ENCODE peak calls at places on chromosomes 6 and 20, in four cellular contexts. C is GM12878, A is H1, I is HepG2. M is an unnamed sample.

GRCh38 chr20:61925555-61926252 is 140.0 kb downstream of the TAF4 start:
- DNase-seq in C (no peak), A (no peak), I (no peak), M (no peak)

GRCh38 chr20:57092112-57092899 is 174.1 kb downstream of the BMP7 start:
- DNase-seq in C (peak), A (peak), I (peak), M (peak)

GRCh38 chr6:91626935-91627334 is 1040.1 kb upstream of the MAP3K7 start:
- DNase-seq in C (no peak), A (no peak), I (no peak), M (no peak)

GRCh38 chr6:27562027-27562410 is 89.1 kb upstream of the ZNF184 start:
- DNase-seq in C (no peak), A (no peak), I (no peak), M (no peak)

GRCh38 chr6:130906736-130907381 is 79.7 kb downstream of the SMLR1 start:
- DNase-seq in C (no peak), A (no peak), I (no peak), M (no peak)

GRCh38 chr6:33271098-33271607 is 523 bp downstream of the VPS52 start:
- DNase-seq in C (no peak), A (no peak), I (no peak), M (no peak)

GRCh38 chr20:24027229-24027628 is 38.6 kb upstream of the GGTLC1 start:
- DNase-seq in C (peak), A (no peak), I (no peak), M (no peak)

GRCh38 chr6:135673671-135674309 is 176.2 kb upstream of the AHI1 start:
- DNase-seq in C (no peak), A (no peak), I (no peak), M (no peak)

GRCh38 chr20:35773154-35773751 is 1.4 kb downstream of the PHF20 start:
- DNase-seq in C (peak), A (no peak), I (no peak), M (no peak)

GRCh38 chr6:21500894-21501293 is 92.7 kb upstream of the SOX4 start:
- DNase-seq in C (no peak), A (no peak), I (no peak), M (no peak)

GRCh38 chr6:163324928-163325784 is 89.4 kb upstream of the QKI start:
- DNase-seq in C (no peak), A (no peak), I (peak), M (no peak)

GRCh38 chr20:62011938-62012534 is 53.6 kb downstream of the TAF4 start:
- DNase-seq in C (no peak), A (no peak), I (no peak), M (no peak)

GRCh38 chr6:7108196-7108963 is 619 bp downstream of the RREB1 start:
- DNase-seq in C (no peak), A (no peak), I (peak), M (peak)

GRCh38 chr6:141472550-141472949 is 660.2 kb upstream of the GJE1 start:
- DNase-seq in C (no peak), A (no peak), I (no peak), M (no peak)

GRCh38 chr6:111950661-111951426 is 77.6 kb upstream of the FYN start:
- DNase-seq in C (no peak), A (no peak), I (no peak), M (peak)

GRCh38 chr20:58715709-58716475 is 23.3 kb downstream of the NPEPL1 start:
- DNase-seq in C (no peak), A (no peak), I (no peak), M (peak)

GRCh38 chr6:129886401-129887155 is 25.5 kb upstream of the TMEM244 start:
- DNase-seq in C (no peak), A (no peak), I (no peak), M (no peak)

GRCh38 chr6:143271024-143271423 is 179.5 kb downstream of the ADAT2 start:
- DNase-seq in C (no peak), A (no peak), I (peak), M (peak)

GRCh38 chr6:161254126-161254753 is 19.6 kb downstream of the AGPAT4 start:
- DNase-seq in C (no peak), A (no peak), I (no peak), M (no peak)

GRCh38 chr6:150934380-150934779 is 68.9 kb downstream of the MTHFD1L start:
- DNase-seq in C (no peak), A (no peak), I (peak), M (no peak)

GRCh38 chr6:132209351-132209750 is 191.9 kb downstream of the MOXD1 start:
- DNase-seq in C (no peak), A (no peak), I (no peak), M (no peak)

GRCh38 chr6:113690255-113690956 is 166.7 kb upstream of the MARCKS start:
- DNase-seq in C (peak), A (no peak), I (peak), M (peak)

GRCh38 chr6:125197795-125198269 is 44.3 kb downstream of the TPD52L1 start:
- DNase-seq in C (no peak), A (no peak), I (no peak), M (no peak)

GRCh38 chr20:60361761-60362410 is 403.7 kb downstream of the CDH26 start:
- DNase-seq in C (no peak), A (no peak), I (no peak), M (no peak)

GRCh38 chr20:31918471-31919105 is 33.3 kb downstream of the PDRG1 start:
- DNase-seq in C (no peak), A (no peak), I (no peak), M (no peak)

DNA sequence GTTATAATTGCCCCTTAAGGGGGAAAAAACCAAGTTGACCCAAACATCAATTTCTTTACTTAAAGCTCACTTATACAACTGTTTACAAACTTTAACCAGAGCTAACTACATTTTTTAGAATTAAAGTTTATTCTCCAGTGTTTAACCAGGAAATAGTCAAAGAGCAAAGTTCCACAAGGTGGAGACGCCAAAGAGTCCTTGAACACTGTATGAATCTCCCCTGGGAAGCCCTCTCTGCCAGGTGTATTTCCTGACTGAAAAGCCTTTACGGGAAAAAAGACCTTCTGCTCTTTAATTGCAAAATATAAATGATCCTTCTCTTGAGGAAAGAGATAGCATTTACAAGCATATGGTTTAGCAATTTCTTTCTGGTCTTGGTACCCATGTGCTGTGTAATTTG is 36.2 kb downstream of the BTBD9 start:
- DNase-seq in C (no peak), A (no peak), I (no peak), M (no peak)
- H3K4me3 ChIP-seq in C (no peak), A (no peak), I (no peak), M (no peak)

GRCh38 chr6:168032383-168032760 is 34.9 kb downstream of the KIF25 start:
- DNase-seq in C (no peak), A (no peak), I (no peak), M (no peak)
- TF ChIP-seq TCF12 in C (no peak), A (no peak), I (no peak), M (no peak)

DNA sequence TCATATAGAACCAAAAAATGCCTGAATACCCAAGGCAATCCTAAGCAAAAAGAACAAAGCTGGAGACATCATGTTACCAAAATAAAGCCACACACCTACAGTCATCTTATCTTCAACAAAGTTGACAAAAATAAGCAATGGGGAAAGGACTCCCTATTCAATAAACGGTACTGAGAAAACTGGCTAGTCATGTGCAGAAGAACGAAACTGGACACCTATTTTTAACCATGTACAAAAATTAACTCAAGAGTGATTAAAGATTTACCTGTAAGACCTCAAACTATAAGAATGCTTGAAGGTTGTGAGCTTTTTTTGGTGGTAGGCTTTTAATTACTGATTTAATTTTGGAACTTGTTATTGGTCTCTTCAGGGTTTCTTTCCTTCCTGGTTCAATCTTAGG is 236.0 kb upstream of the DEFB112 start:
- DNase-seq in C (no peak), A (no peak), I (no peak), M (no peak)
- H3K4me3 ChIP-seq in C (no peak), A (no peak), I (no peak), M (no peak)

DNA sequence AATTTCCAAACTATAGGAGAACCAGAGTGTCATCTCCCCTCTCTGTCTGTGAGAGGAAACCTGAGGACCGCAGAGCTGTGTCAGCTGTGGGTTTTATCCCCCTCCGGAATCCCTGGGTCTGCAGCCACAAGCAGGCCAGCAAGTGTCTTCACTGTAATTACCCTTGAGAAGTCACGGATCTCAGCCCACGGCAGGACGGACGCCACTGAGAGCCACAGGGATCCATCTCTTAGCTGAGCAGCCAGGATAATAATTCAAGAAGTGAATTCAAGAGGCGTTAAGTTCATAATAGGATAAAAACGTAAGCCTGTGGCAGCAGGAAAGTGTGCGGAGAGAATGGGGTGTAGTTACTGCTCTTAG is 37.0 kb downstream of the DLL1 start:
- DNase-seq in C (no peak), A (no peak), I (no peak), M (no peak)
- TF ChIP-seq TCF12 in C (no peak), A (no peak), I (no peak), M (no peak)